ENCODE peak calls at places on chromosomes 2 and 18, in ten cellular contexts. P is ovary; A is OCI-LY7; K is HCT116; J is upper lobe of right lung; G is stomach; D is CD8-positive, alpha-beta T cell; C is left ventricle myocardium inferior; I is fibroblast of lung; S is lower lobe of right lung. Q is an unnamed sample.
A peak's percentile ranks its signal among the peaks of the same experiment; 100 is the strongest.

GRCh38 chr2:20250436-20250835 is 25.5 kb upstream of the SDC1 start:
- DNase-seq in P (no peak), A (no peak), K (no peak), J (no peak), G (no peak), D (no peak), C (no peak), I (no peak), S (no peak), Q (no peak)

GRCh38 chr2:46632349-46632748 is 153.0 kb downstream of the TMEM247 start:
- DNase-seq in P (no peak), A (peak; percentile 46), K (peak; percentile 43), J (no peak), G (no peak), D (no peak), C (no peak), I (peak; percentile 59), S (no peak), Q (no peak)

GRCh38 chr2:72035518-72036172 is 112.0 kb downstream of the CYP26B1 start:
- DNase-seq in P (no peak), A (no peak), K (no peak), J (peak; percentile 43), G (no peak), D (no peak), C (no peak), I (peak; percentile 59), S (no peak), Q (peak; percentile 52)

GRCh38 chr18:26791676-26792075 is 73.8 kb downstream of the AQP4 start:
- DNase-seq in P (no peak), A (no peak), K (no peak), J (no peak), G (no peak), D (no peak), C (no peak), I (peak; percentile 35), S (no peak), Q (no peak)

GRCh38 chr18:9755603-9756002 is 47.5 kb downstream of the RAB31 start:
- DNase-seq in P (no peak), A (no peak), K (no peak), J (no peak), G (no peak), D (no peak), C (no peak), I (peak; percentile 52), S (no peak), Q (no peak)

GRCh38 chr2:71613566-71613952 is 160.2 kb downstream of the DYSF start:
- DNase-seq in P (no peak), A (no peak), K (no peak), J (peak; percentile 40), G (peak; percentile 5), D (no peak), C (no peak), I (no peak), S (no peak), Q (peak; percentile 3)

GRCh38 chr2:38377501-38378258 is 607 bp upstream of the ATL2 start:
- DNase-seq in P (no peak), A (peak; percentile 50), K (no peak), J (no peak), G (no peak), D (no peak), C (no peak), I (peak; percentile 73), S (no peak), Q (no peak)

GRCh38 chr2:163610817-163611556 is 124.8 kb downstream of the FIGN start:
- DNase-seq in P (peak; percentile 16), A (peak; percentile 7), K (peak; percentile 6), J (no peak), G (no peak), D (no peak), C (no peak), I (no peak), S (no peak), Q (peak; percentile 56)

GRCh38 chr2:209638346-209638745 is 133.3 kb upstream of the UNC80 start:
- DNase-seq in P (no peak), A (no peak), K (no peak), J (no peak), G (no peak), D (no peak), C (no peak), I (peak; percentile 75), S (no peak), Q (no peak)

GRCh38 chr18:58249677-58250076 is 205.7 kb downstream of the NEDD4L start:
- DNase-seq in P (no peak), A (no peak), K (no peak), J (no peak), G (no peak), D (no peak), C (no peak), I (no peak), S (no peak), Q (no peak)
- H3K27ac ChIP-seq in P (no peak overlapping the region), A (no peak overlapping the region), K (no peak overlapping the region), J (no peak overlapping the region), G (no peak overlapping the region), D (no peak overlapping the region), C (no peak overlapping the region), I (no peak overlapping the region), S (no peak overlapping the region), Q (no peak overlapping the region)

GRCh38 chr18:50644146-50644545 is 84.3 kb downstream of the MAPK4 start:
- DNase-seq in P (no peak), A (no peak), K (no peak), J (no peak), G (no peak), D (no peak), C (no peak), I (no peak), S (no peak), Q (no peak)

GRCh38 chr18:50647237-50647636 is 87.3 kb downstream of the MAPK4 start:
- DNase-seq in P (no peak), A (no peak), K (no peak), J (no peak), G (no peak), D (no peak), C (no peak), I (no peak), S (no peak), Q (no peak)

GRCh38 chr18:50642439-50642838 is 82.6 kb downstream of the MAPK4 start:
- DNase-seq in P (no peak), A (no peak), K (no peak), J (no peak), G (no peak), D (no peak), C (no peak), I (no peak), S (no peak), Q (no peak)

GRCh38 chr18:50647792-50648191 is 87.9 kb downstream of the MAPK4 start:
- DNase-seq in P (no peak), A (no peak), K (no peak), J (no peak), G (no peak), D (no peak), C (no peak), I (no peak), S (no peak), Q (no peak)

GRCh38 chr18:50644807-50645206 is 84.9 kb downstream of the MAPK4 start:
- DNase-seq in P (no peak), A (no peak), K (peak; percentile 23), J (no peak), G (no peak), D (no peak), C (no peak), I (no peak), S (no peak), Q (peak; percentile 72)
- TF ChIP-seq CTCF in P (no peak), A (peak; percentile 46), K (peak; percentile 70), J (peak; percentile 16), G (no peak), D (no peak), C (peak; percentile 37), I (no peak), S (no peak), Q (peak; percentile 78)

DNA sequence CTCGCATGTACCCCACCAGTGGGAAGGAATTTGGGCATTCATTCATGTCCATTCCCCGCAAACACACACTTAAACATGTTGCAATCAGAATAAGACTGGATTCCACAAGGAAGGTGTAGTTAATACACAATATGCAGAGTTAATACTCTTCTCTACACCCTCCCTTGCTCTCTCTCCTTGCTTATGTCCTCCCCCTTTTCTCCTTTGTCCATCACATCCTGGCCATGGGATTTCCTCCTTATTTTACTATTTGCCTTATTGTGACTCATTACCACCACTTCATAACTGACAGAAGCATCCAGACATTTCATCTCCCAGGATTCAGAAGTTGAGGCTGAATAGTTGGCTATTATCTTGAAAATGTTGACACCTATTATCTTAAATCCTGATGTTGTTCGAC is 473.9 kb upstream of the SPHKAP start:
- DNase-seq in P (no peak), A (no peak), K (no peak), J (no peak), G (no peak), D (no peak), C (no peak), I (peak; percentile 23), S (no peak), Q (no peak)
- H3K4me3 ChIP-seq in P (no peak overlapping the region), A (no peak overlapping the region), K (no peak overlapping the region), J (no peak overlapping the region), G (no peak overlapping the region), D (no peak overlapping the region), C (no peak overlapping the region), I (no peak overlapping the region), S (no peak overlapping the region), Q (no peak overlapping the region)

GRCh38 chr2:240375024-240375645 is 60.3 kb upstream of the GPC1 start:
- DNase-seq in P (no peak), A (no peak), K (no peak), J (no peak), G (no peak), D (no peak), C (no peak), I (no peak), S (no peak), Q (no peak)

GRCh38 chr2:240372051-240372450 is 63.4 kb upstream of the GPC1 start:
- DNase-seq in P (no peak), A (no peak), K (no peak), J (no peak), G (no peak), D (no peak), C (no peak), I (no peak), S (no peak), Q (no peak)

GRCh38 chr2:240374085-240374907 is 61.2 kb upstream of the GPC1 start:
- DNase-seq in P (peak; percentile 60), A (no peak), K (no peak), J (peak; percentile 75), G (peak; percentile 34), D (no peak), C (peak; percentile 64), I (peak; percentile 95), S (peak; percentile 67), Q (no peak)

GRCh38 chr2:240371461-240372000 is 63.9 kb upstream of the GPC1 start:
- DNase-seq in P (no peak), A (no peak), K (no peak), J (no peak), G (no peak), D (no peak), C (no peak), I (no peak), S (no peak), Q (no peak)

DNA sequence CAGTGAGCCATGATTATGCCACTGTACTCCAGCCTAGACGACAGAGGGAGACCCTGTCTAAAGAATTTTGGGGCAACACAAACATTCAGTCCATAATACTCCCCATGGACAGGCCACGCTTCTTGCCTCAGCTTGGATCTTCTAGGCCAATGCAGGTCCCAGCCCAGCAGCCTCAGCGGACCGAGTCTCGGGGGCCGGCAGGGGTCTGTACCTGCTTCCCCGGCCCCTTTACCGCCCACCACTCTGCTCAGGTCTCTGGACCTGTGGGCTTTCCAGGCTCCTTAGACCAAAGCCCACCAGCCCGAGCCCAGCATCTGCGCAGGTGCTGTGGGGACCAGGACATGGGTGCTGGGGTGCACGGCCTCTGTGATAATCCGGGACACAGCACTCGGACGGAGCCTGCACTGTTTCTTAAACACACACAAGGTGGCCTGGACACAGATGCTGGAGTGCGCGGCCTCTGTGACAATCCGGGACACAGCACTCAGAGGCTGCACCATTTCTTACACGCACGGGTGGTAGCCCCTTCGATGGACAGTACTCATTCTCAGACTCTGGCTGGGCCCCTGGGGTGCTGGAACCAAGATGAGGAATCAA is 62.1 kb upstream of the GPC1 start:
- DNase-seq in P (no peak), A (no peak), K (no peak), J (no peak), G (no peak), D (no peak), C (no peak), I (no peak), S (no peak), Q (no peak)
- H3K27ac ChIP-seq in P (no peak overlapping the region), A (no peak overlapping the region), K (no peak overlapping the region), J (peak overlapping the region; percentile 65), G (no peak overlapping the region), D (no peak overlapping the region), C (peak overlapping the region; percentile 85), I (peak overlapping the region; percentile 95), S (peak overlapping the region; percentile 68), Q (no peak overlapping the region)